ENCODE peak calls at places on chromosomes 1 and 21, in four cellular contexts. L is aorta, J is spleen, I is adrenal gland. Q is an unnamed sample. For H3K36me3, the result is how much of the 10 kb centered on the place peaks cover.

GRCh38 chr1:6447818-6448748 is 17.9 kb downstream of the TNFRSF25 start:
- DNase-seq in L (no peak), J (no peak), I (no peak), Q (no peak)

GRCh38 chr1:98119793-98120192 is 199.0 kb upstream of the DPYD start:
- DNase-seq in L (no peak), J (no peak), I (peak), Q (no peak)

GRCh38 chr1:17591814-17592430 is 52.4 kb downstream of the ARHGEF10L start:
- DNase-seq in L (no peak), J (no peak), I (no peak), Q (no peak)

GRCh38 chr1:22879445-22879844 is 93.2 kb downstream of the LACTBL1 start:
- DNase-seq in L (no peak), J (no peak), I (no peak), Q (no peak)

GRCh38 chr21:31354122-31354521 is 10.1 kb upstream of the TIAM1 start:
- DNase-seq in L (no peak), J (no peak), I (no peak), Q (no peak)

GRCh38 chr1:94416901-94417701 is 1.1 kb upstream of the ABCD3 start:
- DNase-seq in L (no peak), J (no peak), I (peak), Q (no peak)

GRCh38 chr1:223844521-223844961 is 1.2 kb downstream of the TP53BP2 start:
- DNase-seq in L (no peak), J (no peak), I (no peak), Q (no peak)

GRCh38 chr1:69976896-69977295 is 228.5 kb downstream of the LRRC40 start:
- DNase-seq in L (no peak), J (no peak), I (no peak), Q (no peak)

GRCh38 chr1:243713470-243714186 is 136.4 kb downstream of the AKT3 start:
- DNase-seq in L (no peak), J (no peak), I (peak), Q (no peak)

GRCh38 chr21:31514598-31514997 is 144.9 kb upstream of the SOD1 start:
- DNase-seq in L (no peak), J (no peak), I (no peak), Q (no peak)

GRCh38 chr1:43540653-43541071 is 10.0 kb downstream of the PTPRF start:
- DNase-seq in L (peak), J (peak), I (peak), Q (no peak)

GRCh38 chr1:66239834-66240233 is 294.1 kb upstream of the SGIP1 start:
- DNase-seq in L (no peak), J (no peak), I (no peak), Q (no peak)

GRCh38 chr1:30413111-30413440 is 310.3 kb downstream of the MATN1 start:
- DNase-seq in L (no peak), J (no peak), I (no peak), Q (no peak)

GRCh38 chr1:44029911-44030605 is 1.2 kb downstream of the SLC6A9 start:
- DNase-seq in L (peak), J (peak), I (peak), Q (peak)

GRCh38 chr1:231420299-231420958 is 1.7 kb downstream of the EGLN1 start:
- DNase-seq in L (no peak), J (no peak), I (no peak), Q (no peak)

GRCh38 chr1:25522240-25522639 is 21.2 kb upstream of the LDLRAP1 start:
- DNase-seq in L (no peak), J (peak), I (no peak), Q (no peak)

GRCh38 chr1:99766378-99766800 is at the start of gene FRRS1:
- DNase-seq in L (peak), J (peak), I (peak), Q (peak)

GRCh38 chr1:20366766-20367602 is 76.3 kb downstream of the VWA5B1 start:
- DNase-seq in L (peak), J (peak), I (peak), Q (peak)

GRCh38 chr1:64948905-64949833 is 17.2 kb downstream of the JAK1 start:
- DNase-seq in L (no peak), J (no peak), I (no peak), Q (no peak)

GRCh38 chr21:35965699-35966098 is 94.6 kb downstream of the SETD4 start:
- DNase-seq in L (no peak), J (no peak), I (no peak), Q (no peak)

GRCh38 chr21:36695671-36696389 is 3.1 kb upstream of the SIM2 start:
- DNase-seq in L (no peak), J (no peak), I (no peak), Q (no peak)

GRCh38 chr1:116857092-116857491 is 52.6 kb upstream of the PTGFRN start:
- DNase-seq in L (no peak), J (no peak), I (no peak), Q (no peak)

GRCh38 chr1:179302076-179302475 is 8.5 kb downstream of the SOAT1 start:
- DNase-seq in L (no peak), J (no peak), I (no peak), Q (no peak)

GRCh38 chr1:183186820-183187219 is 756 bp downstream of the LAMC2 start:
- DNase-seq in L (no peak), J (no peak), I (no peak), Q (no peak)
- H3K4me3 ChIP-seq in L (no peak), J (no peak), I (no peak), Q (no peak)

GRCh38 chr1:35631396-35631795 is 9.9 kb downstream of the PSMB2 start:
- DNase-seq in L (no peak), J (no peak), I (no peak), Q (no peak)
- H3K36me3 ChIP-seq in L (under half), J (under half), I (under half), Q (half or more)

GRCh38 chr1:161174911-161175310 is 2.4 kb downstream of the B4GALT3 start:
- DNase-seq in L (peak), J (peak), I (no peak), Q (peak)

GRCh38 chr1:161171696-161172095 is 5.5 kb downstream of the PPOX start:
- DNase-seq in L (peak), J (peak), I (no peak), Q (peak)

GRCh38 chr1:161172349-161172748 is 5.0 kb downstream of the B4GALT3 start:
- DNase-seq in L (peak), J (peak), I (no peak), Q (no peak)

GRCh38 chr1:161172776-161173376 is 4.4 kb downstream of the B4GALT3 start:
- DNase-seq in L (peak), J (no peak), I (peak), Q (peak)

DNA sequence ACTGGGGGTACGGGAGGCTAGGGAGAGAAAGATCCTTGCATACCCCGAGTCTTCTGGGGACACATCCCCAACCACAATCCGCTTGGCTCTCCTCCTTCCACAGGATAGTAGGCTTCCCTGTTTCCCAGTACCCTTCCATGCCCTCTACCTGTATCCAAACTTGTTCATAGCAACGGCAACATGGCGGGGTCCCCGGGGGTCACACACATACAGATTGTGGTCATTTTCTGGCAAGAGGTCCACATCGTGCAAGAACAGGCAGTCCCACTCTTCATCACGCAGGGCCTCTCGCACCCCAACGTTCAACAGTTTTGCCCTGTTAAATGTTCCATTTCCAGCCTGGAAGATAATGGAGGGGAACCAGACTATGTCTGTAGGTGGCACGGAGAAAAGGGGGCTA is 3.6 kb downstream of the B4GALT3 start:
- DNase-seq in L (peak), J (peak), I (no peak), Q (no peak)
- H3K27ac ChIP-seq in L (no peak), J (no peak), I (peak), Q (peak)

GRCh38 chr1:7704214-7705047 is 66.7 kb upstream of the VAMP3 start:
- DNase-seq in L (peak), J (peak), I (peak), Q (peak)

GRCh38 chr1:7705908-7706216 is 65.2 kb upstream of the VAMP3 start:
- DNase-seq in L (no peak), J (no peak), I (no peak), Q (no peak)

GRCh38 chr1:7705048-7705907 is 65.8 kb upstream of the VAMP3 start:
- DNase-seq in L (no peak), J (peak), I (peak), Q (peak)

GRCh38 chr1:7702365-7702764 is 68.7 kb upstream of the VAMP3 start:
- DNase-seq in L (no peak), J (no peak), I (no peak), Q (no peak)

DNA sequence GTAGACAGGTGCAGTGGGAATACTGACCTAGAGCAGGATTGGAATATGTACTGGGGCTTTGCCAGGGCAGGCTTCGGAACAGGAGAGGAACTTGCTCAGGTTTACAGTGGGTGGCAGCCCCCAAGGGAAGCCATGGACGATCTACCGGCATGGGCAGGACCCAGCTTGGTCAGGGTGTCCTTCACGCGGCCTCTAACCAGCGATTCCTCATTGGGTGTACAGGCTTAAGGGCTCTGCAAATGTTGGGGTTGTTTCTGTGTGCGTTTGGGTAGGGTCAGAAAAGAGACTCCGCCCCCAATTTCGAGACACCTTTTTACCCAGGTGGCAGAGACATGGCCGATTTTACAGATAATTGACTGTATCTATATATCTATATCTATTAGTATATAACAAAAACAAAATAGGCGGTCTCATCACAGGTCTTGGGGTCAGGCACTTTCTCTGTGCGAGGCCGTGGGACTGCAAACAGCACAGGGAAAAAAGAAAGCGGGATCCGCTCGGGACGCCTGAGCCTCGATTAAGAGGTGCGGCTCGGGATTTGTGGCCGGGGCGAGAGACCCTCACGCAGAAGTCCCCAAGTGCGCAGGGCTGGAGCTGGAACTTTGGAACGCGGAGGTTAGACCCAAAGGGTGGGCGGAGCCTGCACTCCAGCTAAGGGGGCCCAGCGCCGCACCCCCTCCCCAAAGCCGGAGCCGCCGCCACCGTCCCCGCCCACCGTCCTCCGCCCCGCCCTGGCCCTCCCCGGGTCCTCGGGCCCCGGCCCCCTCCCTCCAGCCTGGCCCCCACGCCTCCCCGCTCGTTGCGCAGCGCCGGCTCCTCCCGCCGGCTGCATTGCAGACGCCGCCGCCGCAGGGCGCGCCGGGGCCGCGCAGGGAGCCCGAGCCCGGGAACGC is 67.5 kb upstream of the VAMP3 start:
- DNase-seq in L (no peak), J (peak), I (no peak), Q (no peak)
- H3K4me3 ChIP-seq in L (peak), J (peak), I (no peak), Q (peak)

GRCh38 chr1:160342953-160343869 is at the start of the genes COPA and NCSTN:
- DNase-seq in L (peak), J (peak), I (peak), Q (peak)

GRCh38 chr1:160340866-160341265 is 2.2 kb downstream of the COPA start:
- DNase-seq in L (no peak), J (no peak), I (no peak), Q (no peak)

GRCh38 chr1:160340146-160340545 is 2.9 kb downstream of the COPA start:
- DNase-seq in L (no peak), J (no peak), I (no peak), Q (no peak)

GRCh38 chr1:160338580-160338979 is 4.5 kb downstream of the COPA start:
- DNase-seq in L (no peak), J (no peak), I (no peak), Q (no peak)

DNA sequence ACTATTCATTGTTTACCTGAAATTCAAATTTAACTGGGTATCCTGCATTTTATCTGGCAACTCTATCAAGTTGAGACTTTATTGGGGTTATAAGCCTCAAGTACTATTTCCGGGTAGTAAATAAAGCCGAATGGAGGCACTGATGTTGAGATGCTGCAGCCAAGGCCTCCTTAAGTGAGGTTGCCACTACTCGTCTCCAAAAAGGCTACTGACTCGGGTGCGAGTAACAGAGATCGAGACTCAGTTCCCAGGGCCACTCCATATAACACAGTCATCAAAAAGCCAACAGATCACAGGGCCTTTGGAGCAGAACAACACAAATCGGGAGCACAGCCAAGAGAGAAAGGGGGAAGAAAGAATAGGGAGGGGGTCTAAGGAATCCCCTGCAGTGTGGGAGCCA is 530 bp downstream of the COPA start:
- DNase-seq in L (no peak), J (no peak), I (peak), Q (no peak)
- H3K36me3 ChIP-seq in L (under half), J (under half), I (under half), Q (under half)

GRCh38 chr21:15250384-15250783 is 185.6 kb upstream of the NRIP1 start:
- DNase-seq in L (no peak), J (no peak), I (no peak), Q (no peak)

GRCh38 chr21:15252437-15252836 is 187.6 kb upstream of the NRIP1 start:
- DNase-seq in L (no peak), J (no peak), I (no peak), Q (no peak)

GRCh38 chr21:15255359-15256157 is 190.8 kb upstream of the NRIP1 start:
- DNase-seq in L (no peak), J (no peak), I (no peak), Q (no peak)

GRCh38 chr21:15257646-15258045 is 192.8 kb upstream of the NRIP1 start:
- DNase-seq in L (no peak), J (no peak), I (no peak), Q (no peak)

GRCh38 chr21:15254111-15254510 is 189.3 kb upstream of the NRIP1 start:
- DNase-seq in L (no peak), J (no peak), I (no peak), Q (no peak)
- H3K27ac ChIP-seq in L (no peak), J (no peak), I (no peak), Q (no peak)

DNA sequence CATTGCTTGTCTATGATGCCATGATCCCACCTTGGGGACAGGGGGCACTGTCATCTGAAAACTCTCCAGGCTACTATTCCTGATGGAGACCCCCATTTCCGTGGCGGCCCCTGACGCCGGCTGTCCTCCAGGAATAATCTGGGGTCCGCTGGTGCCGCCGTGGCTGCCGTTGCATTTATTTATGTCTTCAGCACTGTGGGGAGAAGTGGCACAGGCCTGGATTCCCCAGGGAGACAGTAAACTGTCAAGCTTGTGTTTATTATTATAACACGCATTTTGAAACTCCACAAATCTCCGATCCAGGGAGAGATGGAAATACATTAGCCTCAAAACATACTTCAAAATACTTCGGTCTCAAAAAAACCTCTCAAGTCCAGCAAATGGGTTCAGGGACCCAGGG is 126.9 kb upstream of the C1orf174 start:
- DNase-seq in L (no peak), J (no peak), I (no peak), Q (no peak)
- H3K4me3 ChIP-seq in L (no peak), J (no peak), I (no peak), Q (no peak)

GRCh38 chr21:34871026-34871908 is 177.8 kb downstream of the RUNX1 start:
- DNase-seq in L (no peak), J (no peak), I (no peak), Q (no peak)
- H3K36me3 ChIP-seq in L (under half), J (under half), I (under half), Q (under half)